ENCODE peak calls at places on chromosomes 11 and 22, in six cellular contexts. Q is IMR-90, J is fibroblast of lung, Z is hepatocyte, C is tibial artery, P is heart left ventricle. O is an unnamed sample. For H3K36me3, the result is how much of the 10 kb centered on the place peaks cover.

GRCh38 chr11:8082391-8083087 is 1.5 kb downstream of the TUB start:
- DNase-seq in C (no peak), Q (no peak), J (no peak), Z (peak), P (no peak), O (no peak)

GRCh38 chr11:29328961-29329441 is 687.8 kb downstream of the KCNA4 start:
- DNase-seq in C (no peak), Z (peak), Q (peak), J (peak), P (no peak), O (no peak)

GRCh38 chr11:84290647-84291046 is 1004.5 kb upstream of the CCDC90B start:
- DNase-seq in P (no peak), Q (peak), C (no peak), J (peak), Z (no peak), O (peak)

GRCh38 chr11:75896843-75897419 is 81.9 kb downstream of the UVRAG start:
- DNase-seq in J (peak), C (no peak), P (no peak), Q (peak), Z (peak), O (no peak)

GRCh38 chr11:107957109-107957588 is 28.9 kb downstream of the RAB39A start:
- DNase-seq in Q (no peak), P (no peak), J (no peak), Z (no peak), C (peak), O (no peak)

GRCh38 chr11:32161293-32161692 is 70.4 kb downstream of the RCN1 start:
- DNase-seq in P (no peak), J (no peak), C (no peak), Z (no peak), Q (no peak), O (no peak)

GRCh38 chr11:12118940-12119339 is 8.6 kb downstream of the MICAL2 start:
- DNase-seq in J (no peak), P (no peak), Z (no peak), Q (peak), C (no peak), O (no peak)

GRCh38 chr11:63552921-63553320 is 10.3 kb downstream of the PLAAT2 start:
- DNase-seq in J (no peak), Q (no peak), C (no peak), Z (no peak), P (no peak), O (no peak)

GRCh38 chr11:134289167-134289566 is 13.0 kb downstream of the GLB1L3 start:
- DNase-seq in C (no peak), Z (no peak), J (no peak), P (no peak), Q (no peak), O (no peak)

GRCh38 chr22:27879923-27880322 is 39.1 kb downstream of the PITPNB start:
- DNase-seq in Q (peak), J (peak), C (no peak), Z (peak), P (no peak), O (no peak)

GRCh38 chr11:57460756-57461749 is 725 bp downstream of the RTN4RL2 start:
- DNase-seq in Z (no peak), C (no peak), J (no peak), P (no peak), Q (no peak), O (no peak)

GRCh38 chr11:122733301-122733686 is 77.8 kb downstream of the UBASH3B start:
- DNase-seq in Q (peak), C (peak), P (peak), J (peak), Z (no peak), O (no peak)

GRCh38 chr11:1460994-1461805 is 25.4 kb downstream of the MOB2 start:
- DNase-seq in P (no peak), Q (no peak), J (peak), Z (no peak), C (peak), O (no peak)

GRCh38 chr11:89625171-89625570 is 84.9 kb upstream of the TRIM77 start:
- DNase-seq in Q (no peak), J (no peak), P (no peak), Z (no peak), C (no peak), O (no peak)
- TF ChIP-seq CTCF in Q (peak), J (no peak), P (no peak), Z (no peak), C (no peak), O (peak)

GRCh38 chr11:46560300-46561025 is 33.4 kb downstream of the AMBRA1 start:
- DNase-seq in Q (peak), Z (no peak), C (no peak), J (peak), P (no peak), O (no peak)

GRCh38 chr11:46555269-46556054 is 38.4 kb downstream of the AMBRA1 start:
- DNase-seq in C (no peak), Q (no peak), J (peak), Z (no peak), P (no peak), O (no peak)

GRCh38 chr11:46562527-46562926 is 31.3 kb downstream of the AMBRA1 start:
- DNase-seq in Q (no peak), P (no peak), J (no peak), Z (no peak), C (no peak), O (no peak)

GRCh38 chr11:46557684-46558151 is 36.1 kb downstream of the AMBRA1 start:
- DNase-seq in Q (peak), C (no peak), Z (peak), J (peak), P (no peak), O (no peak)

GRCh38 chr11:46559815-46560214 is 34.0 kb downstream of the AMBRA1 start:
- DNase-seq in Z (no peak), J (no peak), Q (no peak), P (no peak), C (no peak), O (no peak)
- H3K36me3 ChIP-seq in Z (under half), J (under half), Q (under half), P (under half), C (under half), O (under half)

DNA sequence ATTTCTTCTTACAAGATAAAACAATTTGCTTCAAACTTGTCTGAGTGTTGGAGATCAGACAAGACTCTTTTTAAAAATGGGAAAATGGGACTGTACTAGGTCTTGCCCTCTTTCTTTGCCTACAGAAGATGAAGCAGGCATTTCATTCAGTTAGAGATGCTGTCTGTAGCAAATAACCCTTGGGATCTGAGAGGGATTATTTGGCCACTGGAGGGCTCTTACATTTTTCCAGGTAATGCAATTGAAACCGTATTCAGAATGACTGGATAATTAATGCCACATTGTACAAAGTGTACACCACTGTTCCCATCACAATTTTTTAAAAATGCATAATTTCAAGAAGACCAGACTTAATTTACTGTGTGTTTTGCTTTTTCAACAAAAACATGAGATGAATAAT is 258.5 kb upstream of the KIRREL3 start:
- DNase-seq in C (no peak), Z (no peak), Q (no peak), P (no peak), J (no peak), O (no peak)
- TF ChIP-seq CTCF in C (no peak), Z (no peak), Q (no peak), P (no peak), J (no peak), O (no peak)

GRCh38 chr11:130201026-130201425 is 41.4 kb downstream of the ST14 start:
- DNase-seq in Q (no peak), P (no peak), C (no peak), Z (no peak), J (no peak), O (no peak)
- H3K36me3 ChIP-seq in Q (under half), P (under half), C (under half), Z (under half), J (under half), O (under half)

GRCh38 chr22:31497148-31497938 is 1.0 kb downstream of the SFI1 start:
- DNase-seq in Q (no peak), J (no peak), Z (no peak), P (no peak), C (no peak), O (no peak)

GRCh38 chr22:31495343-31495742 is 993 bp upstream of the SFI1 start:
- DNase-seq in Z (no peak), C (no peak), J (no peak), Q (no peak), P (no peak), O (no peak)

GRCh38 chr22:31492151-31492550 is 2.5 kb upstream of the EIF4ENIF1 start:
- DNase-seq in J (no peak), P (no peak), C (no peak), Z (no peak), Q (no peak), O (no peak)

GRCh38 chr22:31496735-31497146 is 405 bp downstream of the SFI1 start:
- DNase-seq in Z (peak), C (peak), Q (no peak), J (no peak), P (peak), O (no peak)

GRCh38 chr22:31496007-31496734 is at the start of gene SFI1:
- DNase-seq in Q (peak), P (peak), J (peak), Z (peak), C (peak), O (no peak)
- TF ChIP-seq CTCF in Q (peak), P (peak), J (peak), Z (peak), C (peak), O (peak)

GRCh38 chr11:66240781-66241136 is 27.7 kb upstream of the RAB1B start:
- DNase-seq in Z (no peak), P (no peak), J (no peak), Q (no peak), C (no peak), O (no peak)

GRCh38 chr11:66239998-66240780 is 28.2 kb upstream of the RAB1B start:
- DNase-seq in C (no peak), Z (no peak), J (no peak), P (no peak), Q (no peak), O (no peak)

GRCh38 chr11:66237867-66238266 is 30.6 kb upstream of the RAB1B start:
- DNase-seq in C (no peak), J (no peak), Q (no peak), Z (no peak), P (no peak), O (no peak)

GRCh38 chr11:66242085-66242765 is 26.2 kb upstream of the RAB1B start:
- DNase-seq in P (no peak), C (no peak), Q (no peak), Z (no peak), J (no peak), O (no peak)

GRCh38 chr11:66238786-66239413 is 29.5 kb upstream of the RAB1B start:
- DNase-seq in J (no peak), P (no peak), Q (no peak), C (no peak), Z (no peak), O (no peak)
- H3K36me3 ChIP-seq in J (under half), P (half or more), Q (half or more), C (half or more), Z (under half), O (under half)

GRCh38 chr22:29603358-29604191 is at the start of gene NF2:
- DNase-seq in J (peak), Q (peak), C (peak), Z (peak), P (peak), O (peak)
- TF ChIP-seq CTCF in J (no peak), Q (no peak), C (no peak), Z (peak), P (no peak), O (no peak)

GRCh38 chr22:19066531-19067271 is 55.5 kb downstream of the DGCR2 start:
- DNase-seq in Q (peak), P (no peak), C (peak), J (peak), Z (no peak), O (peak)
- H3K36me3 ChIP-seq in Q (under half), P (half or more), C (half or more), J (under half), Z (under half), O (under half)

GRCh38 chr11:92675810-92676209 is 293.6 kb upstream of the MTNR1B start:
- DNase-seq in P (peak), Z (no peak), J (no peak), C (no peak), Q (no peak), O (no peak)
- TF ChIP-seq CTCF in P (no peak), Z (no peak), J (no peak), C (no peak), Q (no peak), O (no peak)

O was measured in kidney epithelial cell.